ENCODE peak calls at places on chromosome 10, in ten cellular contexts. One of them, this sample, is unnamed.

GRCh38 chr10:57692255-57692980 is 575.3 kb downstream of the IPMK start:
- DNase-seq in upper lobe of right lung: no peak
- DNase-seq in cardiac fibroblast: peak; percentile 94
- DNase-seq in PC-9: peak; percentile 11
- DNase-seq in astrocyte of the spinal cord: peak; percentile 91
- DNase-seq in coronary artery: no peak
- DNase-seq in brain microvascular endothelial cell: peak; percentile 92
- DNase-seq in esophagus muscularis mucosa: no peak
- DNase-seq in retinal pigment epithelial cell: peak; percentile 87
- DNase-seq in thyroid gland: no peak
- DNase-seq in this sample: no peak

GRCh38 chr10:61798711-61799110 is 102.8 kb upstream of the ARID5B start:
- DNase-seq in astrocyte of the spinal cord: no peak
- DNase-seq in coronary artery: no peak
- DNase-seq in brain microvascular endothelial cell: no peak
- DNase-seq in cardiac fibroblast: no peak
- DNase-seq in upper lobe of right lung: no peak
- DNase-seq in retinal pigment epithelial cell: no peak
- DNase-seq in thyroid gland: no peak
- DNase-seq in PC-9: no peak
- DNase-seq in esophagus muscularis mucosa: no peak
- DNase-seq in this sample: no peak

GRCh38 chr10:45500798-45501197 is 126.8 kb downstream of the ALOX5 start:
- DNase-seq in brain microvascular endothelial cell: no peak
- DNase-seq in esophagus muscularis mucosa: no peak
- DNase-seq in astrocyte of the spinal cord: no peak
- DNase-seq in thyroid gland: no peak
- DNase-seq in retinal pigment epithelial cell: no peak
- DNase-seq in cardiac fibroblast: no peak
- DNase-seq in PC-9: no peak
- DNase-seq in coronary artery: no peak
- DNase-seq in upper lobe of right lung: no peak
- DNase-seq in this sample: no peak

GRCh38 chr10:110568055-110568735 is 700 bp downstream of the SMC3 start:
- DNase-seq in retinal pigment epithelial cell: no peak
- DNase-seq in astrocyte of the spinal cord: peak; percentile 13
- DNase-seq in brain microvascular endothelial cell: no peak
- DNase-seq in thyroid gland: no peak
- DNase-seq in upper lobe of right lung: no peak
- DNase-seq in coronary artery: peak; percentile 73
- DNase-seq in esophagus muscularis mucosa: no peak
- DNase-seq in PC-9: no peak
- DNase-seq in cardiac fibroblast: peak; percentile 29
- DNase-seq in this sample: no peak

GRCh38 chr10:17109475-17110207 is 20.0 kb downstream of the CUBN start:
- DNase-seq in brain microvascular endothelial cell: peak; percentile 60
- DNase-seq in astrocyte of the spinal cord: peak; percentile 82
- DNase-seq in upper lobe of right lung: no peak
- DNase-seq in retinal pigment epithelial cell: no peak
- DNase-seq in thyroid gland: no peak
- DNase-seq in PC-9: no peak
- DNase-seq in cardiac fibroblast: peak; percentile 40
- DNase-seq in coronary artery: no peak
- DNase-seq in esophagus muscularis mucosa: no peak
- DNase-seq in this sample: no peak

GRCh38 chr10:92756233-92757065 is 66.7 kb downstream of the HHEX start:
- DNase-seq in retinal pigment epithelial cell: no peak
- DNase-seq in PC-9: no peak
- DNase-seq in esophagus muscularis mucosa: no peak
- DNase-seq in astrocyte of the spinal cord: no peak
- DNase-seq in thyroid gland: peak; percentile 47
- DNase-seq in cardiac fibroblast: peak; percentile 44
- DNase-seq in brain microvascular endothelial cell: no peak
- DNase-seq in coronary artery: no peak
- DNase-seq in upper lobe of right lung: no peak
- DNase-seq in this sample: no peak

GRCh38 chr10:67606572-67606971 is 89.4 kb downstream of the CTNNA3 start:
- DNase-seq in PC-9: no peak
- DNase-seq in astrocyte of the spinal cord: peak; percentile 88
- DNase-seq in brain microvascular endothelial cell: peak; percentile 88
- DNase-seq in esophagus muscularis mucosa: no peak
- DNase-seq in retinal pigment epithelial cell: no peak
- DNase-seq in coronary artery: no peak
- DNase-seq in thyroid gland: no peak
- DNase-seq in cardiac fibroblast: peak; percentile 82
- DNase-seq in upper lobe of right lung: no peak
- DNase-seq in this sample: no peak

GRCh38 chr10:22550732-22551131 is 163.6 kb downstream of the PIP4K2A start:
- DNase-seq in cardiac fibroblast: peak; percentile 44
- DNase-seq in esophagus muscularis mucosa: no peak
- DNase-seq in coronary artery: no peak
- DNase-seq in astrocyte of the spinal cord: peak; percentile 20
- DNase-seq in retinal pigment epithelial cell: no peak
- DNase-seq in brain microvascular endothelial cell: peak; percentile 26
- DNase-seq in PC-9: peak; percentile 38
- DNase-seq in thyroid gland: peak; percentile 45
- DNase-seq in upper lobe of right lung: no peak
- DNase-seq in this sample: no peak

GRCh38 chr10:15333909-15334649 is 37.0 kb downstream of the FAM171A1 start:
- DNase-seq in brain microvascular endothelial cell: no peak
- DNase-seq in PC-9: no peak
- DNase-seq in upper lobe of right lung: no peak
- DNase-seq in astrocyte of the spinal cord: peak; percentile 53
- DNase-seq in coronary artery: no peak
- DNase-seq in esophagus muscularis mucosa: no peak
- DNase-seq in retinal pigment epithelial cell: no peak
- DNase-seq in cardiac fibroblast: no peak
- DNase-seq in thyroid gland: no peak
- DNase-seq in this sample: no peak

GRCh38 chr10:132868995-132869394 is 73.4 kb downstream of the CFAP46 start:
- DNase-seq in cardiac fibroblast: no peak
- DNase-seq in retinal pigment epithelial cell: no peak
- DNase-seq in PC-9: no peak
- DNase-seq in upper lobe of right lung: peak; percentile 57
- DNase-seq in astrocyte of the spinal cord: no peak
- DNase-seq in thyroid gland: no peak
- DNase-seq in coronary artery: no peak
- DNase-seq in brain microvascular endothelial cell: no peak
- DNase-seq in esophagus muscularis mucosa: no peak
- DNase-seq in this sample: no peak

GRCh38 chr10:77372400-77372799 is 265.2 kb downstream of the KCNMA1 start:
- DNase-seq in upper lobe of right lung: no peak
- DNase-seq in PC-9: no peak
- DNase-seq in retinal pigment epithelial cell: no peak
- DNase-seq in cardiac fibroblast: no peak
- DNase-seq in coronary artery: no peak
- DNase-seq in astrocyte of the spinal cord: no peak
- DNase-seq in brain microvascular endothelial cell: no peak
- DNase-seq in esophagus muscularis mucosa: no peak
- DNase-seq in thyroid gland: no peak
- DNase-seq in this sample: peak; percentile 74

GRCh38 chr10:77371421-77371820 is 266.2 kb downstream of the KCNMA1 start:
- DNase-seq in cardiac fibroblast: no peak
- DNase-seq in retinal pigment epithelial cell: no peak
- DNase-seq in thyroid gland: no peak
- DNase-seq in PC-9: no peak
- DNase-seq in upper lobe of right lung: no peak
- DNase-seq in esophagus muscularis mucosa: no peak
- DNase-seq in brain microvascular endothelial cell: no peak
- DNase-seq in astrocyte of the spinal cord: no peak
- DNase-seq in coronary artery: no peak
- DNase-seq in this sample: no peak

GRCh38 chr10:77371848-77372247 is 265.8 kb downstream of the KCNMA1 start:
- DNase-seq in astrocyte of the spinal cord: no peak
- DNase-seq in upper lobe of right lung: no peak
- DNase-seq in coronary artery: no peak
- DNase-seq in cardiac fibroblast: no peak
- DNase-seq in brain microvascular endothelial cell: no peak
- DNase-seq in thyroid gland: peak; percentile 9
- DNase-seq in esophagus muscularis mucosa: no peak
- DNase-seq in PC-9: no peak
- DNase-seq in retinal pigment epithelial cell: no peak
- DNase-seq in this sample: peak; percentile 95

GRCh38 chr10:77377034-77377433 is 260.6 kb downstream of the KCNMA1 start:
- DNase-seq in cardiac fibroblast: no peak
- DNase-seq in retinal pigment epithelial cell: no peak
- DNase-seq in PC-9: no peak
- DNase-seq in brain microvascular endothelial cell: peak; percentile 39
- DNase-seq in esophagus muscularis mucosa: no peak
- DNase-seq in coronary artery: no peak
- DNase-seq in astrocyte of the spinal cord: no peak
- DNase-seq in thyroid gland: no peak
- DNase-seq in upper lobe of right lung: no peak
- DNase-seq in this sample: no peak

DNA sequence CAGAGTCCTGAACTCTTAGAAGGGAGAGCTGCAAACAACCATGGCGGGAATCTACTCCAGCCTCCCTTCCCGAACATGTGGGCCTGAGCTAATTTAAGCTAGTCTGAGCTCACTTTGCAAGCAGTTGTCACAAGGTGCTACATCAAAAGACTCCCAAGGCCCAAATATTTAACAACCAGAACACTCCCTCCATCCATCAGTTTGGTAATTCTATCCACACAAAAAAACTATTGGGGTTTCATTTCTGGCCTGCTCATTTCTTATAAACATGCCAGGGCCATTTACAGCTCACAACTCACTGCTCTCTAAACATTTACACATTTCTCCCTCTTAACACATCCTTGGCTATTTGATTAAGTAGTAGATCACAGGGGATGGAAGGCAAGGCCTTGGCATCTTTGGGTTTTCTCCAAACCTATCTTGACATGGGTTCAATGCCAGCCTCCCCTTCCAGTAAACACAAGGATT is 263.4 kb downstream of the KCNMA1 start:
- DNase-seq in retinal pigment epithelial cell: no peak
- DNase-seq in PC-9: no peak
- DNase-seq in coronary artery: no peak
- DNase-seq in astrocyte of the spinal cord: no peak
- DNase-seq in upper lobe of right lung: no peak
- DNase-seq in esophagus muscularis mucosa: no peak
- DNase-seq in brain microvascular endothelial cell: no peak
- DNase-seq in thyroid gland: no peak
- DNase-seq in cardiac fibroblast: no peak
- DNase-seq in this sample: no peak
- TF ChIP-seq CTCF in retinal pigment epithelial cell: no peak
- TF ChIP-seq CTCF in PC-9: no peak
- TF ChIP-seq CTCF in coronary artery: no peak
- TF ChIP-seq CTCF in astrocyte of the spinal cord: no peak
- TF ChIP-seq CTCF in upper lobe of right lung: no peak
- TF ChIP-seq CTCF in esophagus muscularis mucosa: no peak
- TF ChIP-seq CTCF in brain microvascular endothelial cell: no peak
- TF ChIP-seq CTCF in thyroid gland: no peak
- TF ChIP-seq CTCF in cardiac fibroblast: no peak
- TF ChIP-seq CTCF in this sample: no peak

DNA sequence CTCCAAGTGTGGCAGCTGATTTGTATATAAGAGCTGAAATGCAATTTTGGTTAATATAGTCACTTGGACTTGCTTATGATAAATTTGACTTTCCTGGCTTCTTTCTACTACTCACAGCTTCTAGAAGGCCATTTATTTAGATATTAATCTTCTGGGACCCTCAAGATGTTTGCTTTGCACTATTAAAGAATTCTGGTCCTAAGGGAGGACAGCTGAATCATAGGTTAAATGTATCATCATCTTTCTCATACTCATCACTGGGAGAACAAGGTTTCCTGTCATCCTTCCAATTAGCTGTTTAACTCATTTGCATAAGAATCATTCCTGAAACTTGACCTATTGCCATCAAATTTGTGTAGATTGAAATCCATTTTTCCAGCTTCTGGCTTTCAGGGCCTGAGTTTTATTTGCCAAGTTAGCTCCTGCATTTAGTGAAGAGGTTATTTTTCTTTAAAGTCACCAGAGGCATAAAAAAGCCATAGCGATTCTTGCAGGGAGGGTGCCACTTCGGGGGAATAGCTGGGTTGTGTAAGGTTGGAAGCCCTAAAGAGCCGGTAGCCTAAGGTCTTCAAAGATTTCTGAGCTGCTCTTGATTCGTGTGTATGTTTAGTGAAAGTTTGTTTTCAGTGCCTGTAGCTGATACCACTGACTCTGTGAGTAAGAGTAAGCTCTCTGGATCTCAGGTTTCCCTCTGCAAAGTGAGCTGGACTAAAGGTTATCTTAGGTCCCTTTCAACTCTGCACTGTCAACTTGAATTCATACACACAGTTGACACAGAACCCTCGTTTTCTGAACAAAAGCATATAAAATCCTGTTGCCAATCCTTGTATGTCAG is 4.2 kb downstream of the MAP3K8 start:
- DNase-seq in brain microvascular endothelial cell: no peak
- DNase-seq in PC-9: no peak
- DNase-seq in coronary artery: no peak
- DNase-seq in thyroid gland: no peak
- DNase-seq in astrocyte of the spinal cord: no peak
- DNase-seq in upper lobe of right lung: no peak
- DNase-seq in retinal pigment epithelial cell: no peak
- DNase-seq in cardiac fibroblast: no peak
- DNase-seq in esophagus muscularis mucosa: no peak
- DNase-seq in this sample: peak; percentile 80
- H3K4me3 ChIP-seq in brain microvascular endothelial cell: no peak overlapping the region
- H3K4me3 ChIP-seq in PC-9: no peak overlapping the region
- H3K4me3 ChIP-seq in coronary artery: peak overlapping the region; percentile 77
- H3K4me3 ChIP-seq in thyroid gland: no peak overlapping the region
- H3K4me3 ChIP-seq in astrocyte of the spinal cord: no peak overlapping the region
- H3K4me3 ChIP-seq in upper lobe of right lung: peak overlapping the region; percentile 89
- H3K4me3 ChIP-seq in retinal pigment epithelial cell: no peak overlapping the region
- H3K4me3 ChIP-seq in cardiac fibroblast: peak overlapping the region; percentile 4
- H3K4me3 ChIP-seq in esophagus muscularis mucosa: peak overlapping the region; percentile 91
- H3K4me3 ChIP-seq in this sample: peak overlapping the region; percentile 22

DNA sequence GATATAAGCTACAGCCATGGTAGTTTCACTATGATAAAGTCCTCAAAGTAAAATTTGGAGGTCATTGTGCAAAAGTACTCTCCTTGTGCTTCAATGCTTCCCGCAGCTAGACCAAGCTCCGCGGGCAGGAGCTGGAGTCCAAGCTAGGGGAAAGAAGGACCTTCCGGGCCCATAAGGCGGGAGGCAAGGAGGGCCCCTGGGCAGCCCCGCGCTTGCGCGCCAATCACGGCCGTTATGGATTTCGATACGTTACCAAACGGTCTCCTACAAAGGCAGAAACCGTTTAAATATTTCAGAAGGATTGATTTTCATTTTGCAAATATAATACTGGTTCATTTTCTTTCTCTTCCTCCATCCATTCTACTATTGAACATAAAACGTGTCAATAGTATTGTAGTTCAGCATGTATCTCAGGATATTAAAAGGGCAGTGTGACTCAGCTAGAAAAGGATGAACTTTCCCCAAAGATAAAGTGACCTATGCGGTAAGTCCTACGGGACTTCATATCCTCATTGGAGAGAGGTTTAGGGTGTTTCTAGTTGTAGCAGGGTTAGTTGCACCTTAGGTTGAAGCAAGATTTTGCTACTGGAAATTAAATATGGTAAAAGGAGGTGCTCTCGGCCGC is 128.0 kb downstream of the KIF20B start:
- DNase-seq in brain microvascular endothelial cell: no peak
- DNase-seq in astrocyte of the spinal cord: no peak
- DNase-seq in upper lobe of right lung: no peak
- DNase-seq in cardiac fibroblast: no peak
- DNase-seq in esophagus muscularis mucosa: peak; percentile 17
- DNase-seq in thyroid gland: no peak
- DNase-seq in coronary artery: no peak
- DNase-seq in PC-9: no peak
- DNase-seq in retinal pigment epithelial cell: no peak
- DNase-seq in this sample: no peak
- TF ChIP-seq CTCF in brain microvascular endothelial cell: no peak
- TF ChIP-seq CTCF in astrocyte of the spinal cord: no peak
- TF ChIP-seq CTCF in upper lobe of right lung: no peak
- TF ChIP-seq CTCF in cardiac fibroblast: no peak
- TF ChIP-seq CTCF in esophagus muscularis mucosa: no peak
- TF ChIP-seq CTCF in thyroid gland: no peak
- TF ChIP-seq CTCF in coronary artery: no peak
- TF ChIP-seq CTCF in PC-9: no peak
- TF ChIP-seq CTCF in retinal pigment epithelial cell: no peak
- TF ChIP-seq CTCF in this sample: no peak

GRCh38 chr10:60139290-60139689 is 232.9 kb upstream of the CCDC6 start:
- DNase-seq in brain microvascular endothelial cell: no peak
- DNase-seq in upper lobe of right lung: no peak
- DNase-seq in retinal pigment epithelial cell: no peak
- DNase-seq in esophagus muscularis mucosa: no peak
- DNase-seq in astrocyte of the spinal cord: no peak
- DNase-seq in coronary artery: no peak
- DNase-seq in PC-9: no peak
- DNase-seq in cardiac fibroblast: no peak
- DNase-seq in thyroid gland: no peak
- DNase-seq in this sample: no peak
- H3K4me3 ChIP-seq in brain microvascular endothelial cell: no peak overlapping the region
- H3K4me3 ChIP-seq in upper lobe of right lung: no peak overlapping the region
- H3K4me3 ChIP-seq in retinal pigment epithelial cell: peak overlapping the region; percentile 60
- H3K4me3 ChIP-seq in esophagus muscularis mucosa: no peak overlapping the region
- H3K4me3 ChIP-seq in astrocyte of the spinal cord: no peak overlapping the region
- H3K4me3 ChIP-seq in coronary artery: no peak overlapping the region
- H3K4me3 ChIP-seq in PC-9: peak overlapping the region; percentile 20
- H3K4me3 ChIP-seq in cardiac fibroblast: no peak overlapping the region
- H3K4me3 ChIP-seq in thyroid gland: no peak overlapping the region
- H3K4me3 ChIP-seq in this sample: no peak overlapping the region